ENCODE peak calls at places on chromosomes 16 and 17, in four cellular contexts. T is hepatic stellate cell; A is stimulated activated CD4-positive, alpha-beta T cell treated with anti-CD3 and anti-CD28 coated beads, Interleukin-4, amount 100 ng/mL, for 24 hours; S is H9. C is an unnamed sample.

GRCh38 chr17:29237476-29238132 is 9.1 kb upstream of the CRYBA1 start:
- DNase-seq in A (no peak), S (no peak), T (peak), C (no peak)

GRCh38 chr17:37833237-37833859 is 88.5 kb upstream of the HNF1B start:
- DNase-seq in A (no peak), T (no peak), S (no peak), C (no peak)

GRCh38 chr17:63486317-63487013 is 9.6 kb downstream of the ACE start:
- DNase-seq in T (no peak), A (no peak), S (no peak), C (no peak)

GRCh38 chr16:81060576-81061306 is 16.3 kb downstream of the C16orf46 start:
- DNase-seq in T (no peak), A (no peak), S (no peak), C (no peak)

GRCh38 chr17:7048968-7049367 is 5.1 kb upstream of the SLC16A11 start:
- DNase-seq in A (no peak), T (no peak), S (no peak), C (no peak)

GRCh38 chr17:7686221-7687071 is 844 bp downstream of the TP53 start:
- DNase-seq in A (peak), T (peak), S (peak), C (peak)

GRCh38 chr17:20961551-20961950 is 81.3 kb downstream of the USP22 start:
- DNase-seq in S (no peak), T (no peak), A (no peak), C (no peak)

GRCh38 chr16:27230562-27230991 is 27.3 kb downstream of the KDM8 start:
- DNase-seq in T (no peak), S (no peak), A (peak), C (no peak)

GRCh38 chr16:89364603-89365002 is 125.8 kb downstream of the ANKRD11 start:
- DNase-seq in T (no peak), S (no peak), A (no peak), C (no peak)

GRCh38 chr17:55930291-55930809 is 179.5 kb downstream of the PCTP start:
- DNase-seq in T (no peak), S (no peak), A (no peak), C (no peak)

GRCh38 chr16:89123831-89124100 is 30.1 kb downstream of the ACSF3 start:
- DNase-seq in T (no peak), A (no peak), S (no peak), C (no peak)

GRCh38 chr17:17681187-17681743 is at the start of gene RAI1:
- DNase-seq in T (peak), A (peak), S (peak), C (peak)

GRCh38 chr17:82297804-82298537 is 19.4 kb downstream of the CD7 start:
- DNase-seq in A (peak), T (peak), S (no peak), C (peak)

GRCh38 chr16:72878301-72879269 is 169.3 kb downstream of the ZFHX3 start:
- DNase-seq in T (no peak), S (no peak), A (no peak), C (no peak)

GRCh38 chr16:16071631-16072244 is 122.3 kb downstream of the ABCC1 start:
- DNase-seq in T (peak), A (no peak), S (no peak), C (no peak)

GRCh38 chr16:76268824-76269223 is 8.4 kb upstream of the CNTNAP4 start:
- DNase-seq in S (no peak), A (no peak), T (no peak), C (no peak)

GRCh38 chr16:15653227-15653626 is 3.2 kb downstream of the NDE1 start:
- DNase-seq in S (no peak), A (no peak), T (peak), C (no peak)

GRCh38 chr17:28270926-28271325 is 48.1 kb upstream of the TMEM97 start:
- DNase-seq in T (no peak), S (no peak), A (no peak), C (no peak)

GRCh38 chr16:73020409-73020884 is 27.5 kb downstream of the ZFHX3 start:
- DNase-seq in A (no peak), T (peak), S (no peak), C (no peak)

GRCh38 chr17:77754956-77755355 is 203.5 kb upstream of the TNRC6C start:
- DNase-seq in T (no peak), S (no peak), A (no peak), C (no peak)

GRCh38 chr17:81203136-81203535 is 19.6 kb downstream of the CEP131 start:
- DNase-seq in S (no peak), A (no peak), T (no peak), C (no peak)

GRCh38 chr17:31130286-31131224 is 35.8 kb downstream of the NF1 start:
- DNase-seq in S (peak), A (no peak), T (no peak), C (no peak)

GRCh38 chr17:68684860-68685493 is 83.8 kb upstream of the FAM20A start:
- DNase-seq in S (no peak), T (no peak), A (no peak), C (no peak)

GRCh38 chr17:74769856-74770497 is 6.2 kb downstream of the NAT9 start:
- DNase-seq in S (no peak), T (no peak), A (no peak), C (no peak)

GRCh38 chr16:66471264-66471663 is 44.2 kb downstream of the BEAN1 start:
- DNase-seq in A (no peak), S (no peak), T (no peak), C (no peak)

GRCh38 chr16:9072806-9073341 is 18.6 kb upstream of the HAPSTR1 start:
- DNase-seq in A (peak), S (no peak), T (peak), C (no peak)

C was measured in GM18507.